ENCODE peak calls at places on chromosomes 4 and X, in eight cellular contexts. T is cardiac muscle cell, B is OCI-LY7, O is left lung, L is B cell, W is fibroblast of mammary gland, F is thoracic aorta, H is foreskin keratinocyte. M is an unnamed sample.

GRCh38 chrX:154010330-154011087 is 9.2 kb downstream of the IRAK1 start:
- DNase-seq in O (peak; percentile 53), H (no peak), T (no peak), F (no peak), L (no peak), W (peak; percentile 60), B (no peak), M (no peak)

GRCh38 chrX:103613362-103613761 is 5.6 kb downstream of the TCEAL3 start:
- DNase-seq in B (no peak), T (no peak), F (no peak), W (no peak), L (no peak), O (no peak), H (no peak), M (no peak)

GRCh38 chr4:181821039-181822004 is 421.9 kb upstream of the TENM3 start:
- DNase-seq in F (no peak), O (no peak), H (peak; percentile 51), T (peak; percentile 10), W (peak; percentile 57), L (no peak), B (no peak), M (no peak)

GRCh38 chr4:78688385-78688784 is 87.8 kb upstream of the BMP2K start:
- DNase-seq in L (no peak), H (peak; percentile 26), W (peak; percentile 29), F (no peak), O (no peak), T (no peak), B (no peak), M (no peak)

GRCh38 chrX:83469551-83469950 is 38.5 kb upstream of the POU3F4 start:
- DNase-seq in T (peak; percentile 50), H (no peak), W (peak; percentile 5), L (no peak), B (peak; percentile 66), F (no peak), O (no peak), M (no peak)

GRCh38 chr4:88275516-88275915 is 8.8 kb downstream of the PPM1K start:
- DNase-seq in W (peak; percentile 30), O (no peak), B (peak; percentile 69), H (no peak), F (no peak), L (peak; percentile 65), T (no peak), M (no peak)

GRCh38 chr4:71147261-71147660 is 153.8 kb downstream of the DCK start:
- DNase-seq in F (no peak), H (no peak), O (no peak), W (peak; percentile 46), B (no peak), T (no peak), L (no peak), M (no peak)

GRCh38 chr4:128653514-128654420 is 155.7 kb upstream of the JADE1 start:
- DNase-seq in O (no peak), W (no peak), B (no peak), H (no peak), T (peak; percentile 55), F (no peak), L (no peak), M (no peak)

GRCh38 chr4:189979196-189980047 is 38.8 kb downstream of the FRG1 start:
- DNase-seq in F (no peak), H (no peak), B (no peak), W (no peak), O (no peak), L (no peak), T (no peak), M (no peak)

GRCh38 chr4:40183615-40184411 is 13.0 kb upstream of the RHOH start:
- DNase-seq in F (no peak), H (peak; percentile 80), L (no peak), O (no peak), T (no peak), W (peak; percentile 95), B (peak; percentile 52), M (no peak)

GRCh38 chrX:137747231-137747630 is 181.3 kb downstream of the ZIC3 start:
- DNase-seq in B (no peak), H (no peak), O (no peak), W (no peak), F (no peak), L (no peak), T (no peak), M (no peak)

GRCh38 chrX:124994404-124994803 is 325.3 kb upstream of the TEX13C start:
- DNase-seq in H (no peak), T (no peak), W (no peak), F (no peak), B (no peak), L (no peak), O (no peak), M (no peak)

GRCh38 chr4:118889313-118889694 is 650 bp downstream of the SYNPO2 start:
- DNase-seq in W (no peak), O (no peak), B (no peak), F (no peak), H (no peak), T (peak; percentile 11), L (no peak), M (no peak)

GRCh38 chr4:106041294-106042002 is 146.2 kb downstream of the NPNT start:
- DNase-seq in L (no peak), B (no peak), W (peak; percentile 16), T (no peak), F (no peak), O (no peak), H (no peak), M (no peak)

GRCh38 chr4:54067163-54067562 is 2.8 kb upstream of the CHIC2 start:
- DNase-seq in B (no peak), H (peak; percentile 92), O (no peak), L (no peak), F (no peak), W (peak; percentile 95), T (no peak), M (no peak)

GRCh38 chrX:151973851-151974335 is 583 bp downstream of the GABRE start:
- DNase-seq in L (no peak), B (no peak), F (peak; percentile 3), W (no peak), T (peak; percentile 2), H (no peak), O (peak; percentile 40), M (no peak)

GRCh38 chr4:872241-872981 is 46.5 kb upstream of the CPLX1 start:
- DNase-seq in L (no peak), O (no peak), B (no peak), H (no peak), W (no peak), T (no peak), F (no peak), M (no peak)

GRCh38 chrX:132409780-132410556 is 78.9 kb downstream of the MBNL3 start:
- DNase-seq in B (no peak), O (no peak), L (no peak), W (no peak), H (no peak), T (no peak), F (no peak), M (no peak)

GRCh38 chr4:178010596-178010995 is 568.4 kb upstream of the AGA start:
- DNase-seq in L (no peak), W (no peak), B (no peak), F (no peak), H (no peak), T (no peak), O (no peak), M (no peak)

GRCh38 chr4:159464302-159464701 is 361.4 kb downstream of the RAPGEF2 start:
- DNase-seq in H (no peak), F (no peak), B (no peak), L (no peak), W (no peak), O (no peak), T (no peak), M (no peak)

GRCh38 chr4:687048-687974 is 1.6 kb downstream of the SLC49A3 start:
- DNase-seq in O (peak; percentile 94), W (peak; percentile 97), H (no peak), T (no peak), L (no peak), B (no peak), F (peak; percentile 70), M (no peak)

GRCh38 chr4:128686032-128686465 is 123.5 kb upstream of the JADE1 start:
- DNase-seq in B (no peak), O (no peak), H (peak; percentile 78), W (no peak), L (no peak), T (no peak), F (no peak), M (no peak)

GRCh38 chr4:173038192-173038896 is 130.3 kb upstream of the GALNT7 start:
- DNase-seq in F (no peak), L (no peak), H (no peak), T (no peak), W (no peak), B (no peak), O (no peak), M (no peak)

GRCh38 chr4:158193171-158193749 is 17.0 kb upstream of the TMEM144 start:
- DNase-seq in W (peak; percentile 35), L (no peak), O (no peak), T (peak; percentile 43), F (no peak), B (peak; percentile 13), H (no peak), M (no peak)

GRCh38 chr4:6999172-7000086 is 43.7 kb upstream of the TADA2B start:
- DNase-seq in O (no peak), T (no peak), H (peak; percentile 85), F (no peak), L (no peak), W (no peak), B (no peak), M (peak; percentile 57)

GRCh38 chr4:3786196-3786869 is 20.1 kb downstream of the ADRA2C start:
- DNase-seq in O (no peak), B (no peak), W (no peak), T (no peak), L (no peak), H (no peak), F (no peak), M (no peak)
- TF ChIP-seq CTCF in O (no peak), B (no peak), W (no peak), T (no peak), L (no peak), H (no peak), F (peak; percentile 56), M (no peak)

GRCh38 chrX:53223068-53223693 is 1.8 kb downstream of the KDM5C start:
- DNase-seq in L (no peak), H (no peak), O (peak; percentile 49), F (no peak), W (peak; percentile 8), T (peak; percentile 3), B (no peak), M (no peak)
- TF ChIP-seq CTCF in L (no peak), H (peak; percentile 29), O (no peak), F (no peak), W (no peak), T (no peak), B (no peak), M (no peak)

GRCh38 chr4:5166377-5166776 is 115.1 kb downstream of the STK32B start:
- DNase-seq in B (no peak), O (no peak), H (no peak), T (no peak), W (no peak), L (no peak), F (no peak), M (peak; percentile 30)
- TF ChIP-seq CTCF in B (no peak), O (no peak), H (no peak), T (no peak), W (no peak), L (no peak), F (no peak), M (no peak)

DNA sequence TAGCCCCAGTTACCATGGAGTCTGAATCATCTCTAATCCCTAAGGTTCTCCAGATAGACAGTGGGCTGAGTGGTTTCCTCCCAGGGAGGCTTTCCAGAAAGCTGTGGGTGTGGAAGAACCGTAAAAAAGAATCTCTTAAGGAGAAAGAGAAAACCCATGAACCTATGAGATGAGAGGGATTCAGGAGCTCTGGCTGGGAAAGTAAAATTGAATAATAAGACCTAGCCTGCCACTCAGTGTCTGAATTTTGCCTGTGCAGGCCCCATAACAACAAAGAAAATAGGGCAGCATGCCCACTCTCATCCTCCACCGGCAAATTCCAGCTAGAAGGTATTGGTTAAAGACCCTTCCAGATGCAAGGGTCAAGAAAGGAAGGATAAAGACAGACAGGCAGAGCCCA is 16.9 kb downstream of the AWAT2 start:
- DNase-seq in T (no peak), W (no peak), O (no peak), B (no peak), F (no peak), L (no peak), H (no peak), M (no peak)
- TF ChIP-seq CTCF in T (peak; percentile 30), W (no peak), O (no peak), B (no peak), F (no peak), L (no peak), H (no peak), M (no peak)

M was measured in osteocyte.